ENCODE peak calls at places on chromosomes 6 and 20, in four cellular contexts. T is CD8-positive, alpha-beta memory T cell; Z is KG1; C is fibroblast of the aortic adventitia. D is an unnamed sample.

GRCh38 chr20:49646126-49646525 is 67.6 kb downstream of the B4GALT5 start:
- DNase-seq in T (no peak), Z (no peak), C (peak), D (peak)

GRCh38 chr6:28775405-28776129 is 148.2 kb downstream of the TRIM27 start:
- DNase-seq in T (no peak), Z (no peak), C (no peak), D (no peak)

GRCh38 chr20:32296874-32297420 is 19.5 kb downstream of the KIF3B start:
- DNase-seq in T (no peak), Z (no peak), C (peak), D (peak)

GRCh38 chr6:130587778-130588520 is 222.1 kb downstream of the TMEM200A start:
- DNase-seq in T (no peak), Z (no peak), C (peak), D (peak)

GRCh38 chr20:47035191-47035590 is 140.5 kb downstream of the EYA2 start:
- DNase-seq in T (no peak), Z (no peak), C (no peak), D (no peak)

GRCh38 chr20:36266189-36266588 is 29.9 kb downstream of the AAR2 start:
- DNase-seq in T (no peak), Z (no peak), C (no peak), D (no peak)

GRCh38 chr6:45607818-45608217 is 230.1 kb upstream of the SUPT3H start:
- DNase-seq in T (no peak), Z (no peak), C (peak), D (peak)

GRCh38 chr6:132007474-132008190 is 56.5 kb upstream of the CCN2 start:
- DNase-seq in T (no peak), Z (no peak), C (peak), D (peak)

GRCh38 chr6:160379464-160379863 is 31.3 kb downstream of the SLC22A3 start:
- DNase-seq in T (no peak), Z (no peak), C (peak), D (peak)

GRCh38 chr20:47326718-47327137 is 29.8 kb downstream of the ZMYND8 start:
- DNase-seq in T (no peak), Z (no peak), C (peak), D (peak)

GRCh38 chr20:50915424-50915823 is 15.8 kb downstream of the ADNP start:
- DNase-seq in T (no peak), Z (no peak), C (peak), D (no peak)

GRCh38 chr20:62381202-62381797 is 5.6 kb upstream of the RPS21 start:
- DNase-seq in T (no peak), Z (no peak), C (no peak), D (no peak)

GRCh38 chr6:113221850-113222249 is 635.3 kb upstream of the MARCKS start:
- DNase-seq in T (no peak), Z (no peak), C (no peak), D (no peak)

GRCh38 chr6:157966990-157967389 is 14.7 kb upstream of the SYNJ2 start:
- DNase-seq in T (no peak), Z (no peak), C (no peak), D (no peak)

GRCh38 chr6:135520781-135521180 is 23.2 kb upstream of the AHI1 start:
- DNase-seq in T (no peak), Z (no peak), C (no peak), D (no peak)

GRCh38 chr6:72622094-72622540 is 253 bp downstream of the KCNQ5 start:
- DNase-seq in T (peak), Z (peak), C (peak), D (no peak)

GRCh38 chr6:170135041-170135440 is 155.8 kb downstream of the DLL1 start:
- DNase-seq in T (no peak), Z (no peak), C (no peak), D (no peak)

GRCh38 chr20:6466065-6466810 is 301.2 kb upstream of the BMP2 start:
- DNase-seq in T (no peak), Z (no peak), C (no peak), D (peak)

GRCh38 chr6:73299171-73300073 is 36.4 kb upstream of the KHDC1 start:
- DNase-seq in T (no peak), Z (no peak), C (no peak), D (peak)

GRCh38 chr6:108846628-108847027 is 1.6 kb upstream of the ARMC2 start:
- DNase-seq in T (no peak), Z (no peak), C (no peak), D (no peak)

GRCh38 chr20:32968833-32969241 is 35.4 kb downstream of the SUN5 start:
- DNase-seq in T (peak), Z (no peak), C (no peak), D (no peak)

D was measured in fibroblast of lung.